ENCODE peak calls at places on chromosome 19, in seven cellular contexts. J, V, B, M, Z, C and X are unnamed samples.
A peak's percentile ranks its signal among the peaks of the same experiment; 100 is the strongest.

GRCh38 chr19:4506449-4507149 is 11.7 kb downstream of the PLIN4 start:
- DNase-seq in J (peak; percentile 80), V (no peak), B (no peak), M (peak; percentile 73), Z (no peak), C (no peak), X (no peak)

GRCh38 chr19:2587001-2587719 is 111.2 kb downstream of the GADD45B start:
- DNase-seq in J (peak; percentile 35), V (peak; percentile 43), B (peak; percentile 84), M (peak; percentile 37), Z (no peak), C (no peak), X (no peak)

GRCh38 chr19:50264483-50265186 is 61.2 kb downstream of the MYH14 start:
- DNase-seq in J (no peak), V (no peak), B (no peak), M (no peak), Z (no peak), C (no peak), X (no peak)

GRCh38 chr19:39098365-39099269 is 14.4 kb downstream of the ACP7 start:
- DNase-seq in J (no peak), V (no peak), B (no peak), M (no peak), Z (no peak), C (no peak), X (no peak)

GRCh38 chr19:14203258-14203657 is 2.7 kb downstream of the ADGRL1 start:
- DNase-seq in J (no peak), V (no peak), B (no peak), M (no peak), Z (no peak), C (no peak), X (no peak)

GRCh38 chr19:2856457-2857055 is 10.6 kb upstream of the ZNF556 start:
- DNase-seq in J (no peak), V (no peak), B (no peak), M (no peak), Z (no peak), C (no peak), X (no peak)

GRCh38 chr19:51333836-51334460 is 8.0 kb downstream of the VSIG10L start:
- DNase-seq in J (no peak), V (no peak), B (no peak), M (peak; percentile 37), Z (no peak), C (no peak), X (no peak)

GRCh38 chr19:43687660-43687997 is 17.7 kb upstream of the PLAUR start:
- DNase-seq in J (no peak), V (no peak), B (no peak), M (no peak), Z (no peak), C (no peak), X (no peak)

GRCh38 chr19:45901432-45901903 is 945 bp downstream of the MYPOP start:
- DNase-seq in J (peak; percentile 42), V (no peak), B (peak; percentile 90), M (peak; percentile 92), Z (peak; percentile 28), C (peak; percentile 60), X (peak; percentile 48)

GRCh38 chr19:19500975-19501644 is 14.2 kb downstream of the TSSK6 start:
- DNase-seq in J (no peak), V (no peak), B (no peak), M (no peak), Z (no peak), C (no peak), X (no peak)

GRCh38 chr19:50361290-50362029 is 4.0 kb downstream of the NAPSA start:
- DNase-seq in J (no peak), V (no peak), B (no peak), M (no peak), Z (no peak), C (no peak), X (no peak)

GRCh38 chr19:47152632-47153031 is 22.0 kb downstream of the SAE1 start:
- DNase-seq in J (peak; percentile 47), V (no peak), B (no peak), M (no peak), Z (no peak), C (no peak), X (no peak)
- TF ChIP-seq POLR2A in J (no peak), V (no peak), B (no peak), M (no peak), Z (no peak), C (no peak), X (no peak)

GRCh38 chr19:55678121-55678671 is 3.2 kb downstream of the EPN1 start:
- DNase-seq in J (no peak), V (no peak), B (no peak), M (peak; percentile 76), Z (peak; percentile 39), C (no peak), X (peak; percentile 70)
- TF ChIP-seq CTCF in J (no peak), V (no peak), B (no peak), M (no peak), Z (no peak), C (no peak), X (no peak)

GRCh38 chr19:48751835-48752510 is 468 bp downstream of the FUT1 start:
- DNase-seq in J (no peak), V (no peak), B (no peak), M (peak; percentile 87), Z (no peak), C (no peak), X (no peak)
- H3K4me3 ChIP-seq in J (peak overlapping the region; percentile 18), V (peak overlapping the region; percentile 60), B (peak overlapping the region; percentile 11), M (peak overlapping the region; percentile 78), Z (peak overlapping the region; percentile 41), C (peak overlapping the region; percentile 18), X (no peak overlapping the region)

GRCh38 chr19:47544476-47544875 is 28.5 kb downstream of the ZNF541 start:
- DNase-seq in J (no peak), V (no peak), B (no peak), M (no peak), Z (no peak), C (no peak), X (no peak)

GRCh38 chr19:47549341-47549768 is 23.6 kb downstream of the ZNF541 start:
- DNase-seq in J (no peak), V (no peak), B (no peak), M (no peak), Z (no peak), C (no peak), X (no peak)

GRCh38 chr19:47545061-47545948 is 27.6 kb downstream of the ZNF541 start:
- DNase-seq in J (no peak), V (no peak), B (no peak), M (no peak), Z (no peak), C (no peak), X (no peak)

GRCh38 chr19:47547175-47547574 is 25.8 kb downstream of the ZNF541 start:
- DNase-seq in J (no peak), V (no peak), B (no peak), M (no peak), Z (no peak), C (no peak), X (no peak)

DNA sequence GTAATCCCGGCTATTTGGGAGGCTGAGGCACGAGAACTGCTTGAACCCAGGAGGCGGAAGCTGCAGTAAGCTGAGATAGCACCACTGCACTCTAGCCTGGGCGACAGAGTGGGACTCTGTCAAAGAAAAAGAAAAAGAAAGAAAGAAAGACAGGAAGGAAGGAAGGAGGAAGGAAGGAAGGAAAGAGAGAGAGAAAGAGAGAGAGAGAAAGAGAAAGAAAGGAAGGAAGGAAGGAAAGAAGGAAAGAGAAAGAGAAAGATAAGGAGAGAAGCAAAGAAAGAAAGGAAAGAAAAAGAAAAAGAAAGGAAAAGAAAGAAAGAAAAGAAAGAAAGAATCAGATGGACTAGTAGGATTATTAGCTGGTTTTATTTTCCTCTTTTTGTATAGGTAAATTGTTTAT is 22.8 kb downstream of the ZNF541 start:
- DNase-seq in J (no peak), V (no peak), B (no peak), M (no peak), Z (no peak), C (no peak), X (no peak)
- TF ChIP-seq POLR2A in J (no peak), V (no peak), B (no peak), M (no peak), Z (no peak), C (no peak), X (no peak)

GRCh38 chr19:32405431-32406160 is at the start of gene DPY19L3:
- DNase-seq in J (peak; percentile 91), V (peak; percentile 97), B (peak; percentile 99), M (peak; percentile 93), Z (peak; percentile 94), C (peak; percentile 97), X (peak; percentile 96)
- TF ChIP-seq CTCF in J (no peak), V (no peak), B (no peak), M (no peak), Z (no peak), C (no peak), X (no peak)

GRCh38 chr19:12139309-12139708 is 841 bp downstream of the ZNF20 start:
- DNase-seq in J (peak; percentile 8), V (no peak), B (peak; percentile 40), M (no peak), Z (no peak), C (no peak), X (no peak)

GRCh38 chr19:12141405-12141736 is 1.2 kb upstream of the ZNF20 start:
- DNase-seq in J (no peak), V (no peak), B (no peak), M (no peak), Z (no peak), C (no peak), X (no peak)

GRCh38 chr19:12137541-12137940 is 2.6 kb downstream of the ZNF20 start:
- DNase-seq in J (no peak), V (no peak), B (peak; percentile 67), M (peak; percentile 61), Z (no peak), C (no peak), X (no peak)

GRCh38 chr19:12139885-12140544 is at the start of gene ZNF20:
- DNase-seq in J (peak; percentile 91), V (peak; percentile 98), B (peak; percentile 99), M (peak; percentile 95), Z (peak; percentile 91), C (peak; percentile 97), X (peak; percentile 98)

DNA sequence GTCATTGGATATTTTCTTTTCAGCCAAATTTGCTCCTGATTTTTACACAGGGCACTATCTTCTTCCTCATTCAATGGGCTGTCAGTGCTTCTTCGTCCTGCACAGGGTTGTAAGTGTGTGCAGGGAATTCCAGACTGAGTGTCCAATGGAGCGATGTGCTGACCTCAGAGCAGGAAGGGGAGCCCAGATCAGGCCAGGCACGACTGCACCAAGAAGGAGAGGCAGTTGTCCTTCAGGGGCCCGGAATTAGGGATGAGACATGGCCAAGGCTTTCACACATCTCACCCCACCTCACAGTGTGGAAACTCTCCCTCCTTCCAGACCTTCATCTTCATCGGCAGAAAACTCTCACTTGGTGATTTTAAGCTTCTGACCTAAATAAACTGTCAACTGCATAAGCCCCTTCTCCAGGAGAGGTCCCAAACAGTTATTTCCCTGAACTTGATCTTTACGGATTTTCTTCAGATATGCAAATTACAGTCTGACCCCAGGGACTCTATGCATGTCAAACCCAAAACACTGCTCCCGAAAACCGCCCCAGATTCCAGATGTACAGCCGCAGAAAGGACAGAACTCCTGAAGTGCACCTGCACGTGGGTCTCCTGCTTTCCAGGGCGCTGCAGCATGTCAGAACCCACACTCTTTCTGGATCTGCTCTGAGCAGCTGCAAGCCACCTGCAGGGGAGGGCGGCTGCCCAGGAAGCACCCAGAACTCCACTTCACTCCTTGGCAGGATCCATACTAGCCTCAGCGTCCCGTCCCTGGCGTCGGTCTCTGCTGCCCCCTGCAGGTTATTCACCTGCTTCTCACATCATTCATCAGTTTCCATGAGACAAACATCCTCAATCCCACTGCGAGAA is 625 bp upstream of the ZNF20 start:
- DNase-seq in J (peak; percentile 80), V (peak; percentile 91), B (peak; percentile 97), M (peak; percentile 89), Z (peak; percentile 83), C (peak; percentile 86), X (peak; percentile 93)
- H3K4me3 ChIP-seq in J (peak overlapping the region; percentile 48), V (peak overlapping the region; percentile 82), B (no peak overlapping the region), M (peak overlapping the region; percentile 66), Z (peak overlapping the region; percentile 93), C (peak overlapping the region; percentile 87), X (peak overlapping the region; percentile 70)

GRCh38 chr19:16628183-16628983 is at the start of gene MED26:
- DNase-seq in J (peak; percentile 90), V (peak; percentile 94), B (peak; percentile 98), M (peak; percentile 91), Z (peak; percentile 93), C (peak; percentile 97), X (peak; percentile 97)
- TF ChIP-seq POLR2A in J (peak; percentile 94), V (peak; percentile 18), B (no peak), M (peak; percentile 78), Z (peak; percentile 91), C (peak; percentile 78), X (peak; percentile 86)